ENCODE peak calls at places on chromosome 12, in seven cellular contexts. V, G, B, D, W, Q and M are unnamed samples.

GRCh38 chr12:4280351-4281163 is 7.0 kb downstream of the CCND2 start:
- DNase-seq in V (no peak), G (peak), B (no peak), D (peak), W (no peak), Q (peak), M (no peak)

GRCh38 chr12:109921982-109922381 is 21.9 kb downstream of the TCHP start:
- DNase-seq in V (no peak), G (no peak), B (no peak), D (no peak), W (no peak), Q (no peak), M (no peak)

GRCh38 chr12:48199784-48200198 is 3.3 kb downstream of the OR10AD1 start:
- DNase-seq in V (peak), G (no peak), B (no peak), D (no peak), W (no peak), Q (no peak), M (no peak)

GRCh38 chr12:13666806-13667205 is 314.6 kb downstream of the GRIN2B start:
- DNase-seq in V (peak), G (no peak), B (no peak), D (no peak), W (no peak), Q (no peak), M (no peak)

GRCh38 chr12:104464899-104465298 is 8.2 kb downstream of the CHST11 start:
- DNase-seq in V (no peak), G (no peak), B (no peak), D (no peak), W (no peak), Q (no peak), M (no peak)

GRCh38 chr12:108567388-108567787 is 5.0 kb downstream of the ISCU start:
- DNase-seq in V (no peak), G (no peak), B (peak), D (no peak), W (no peak), Q (no peak), M (no peak)

GRCh38 chr12:1277905-1278304 is 286.9 kb downstream of the ERC1 start:
- DNase-seq in V (no peak), G (no peak), B (no peak), D (no peak), W (no peak), Q (no peak), M (no peak)

GRCh38 chr12:89481218-89481914 is 43.2 kb downstream of the GALNT4 start:
- DNase-seq in V (no peak), G (no peak), B (no peak), D (no peak), W (no peak), Q (no peak), M (no peak)

GRCh38 chr12:52235001-52235760 is 2.1 kb downstream of the KRT7 start:
- DNase-seq in V (no peak), G (no peak), B (no peak), D (no peak), W (no peak), Q (no peak), M (no peak)

GRCh38 chr12:108694812-108695278 is 36.5 kb downstream of the CORO1C start:
- DNase-seq in V (peak), G (no peak), B (no peak), D (no peak), W (no peak), Q (no peak), M (no peak)

GRCh38 chr12:32946504-32947131 is 50.0 kb upstream of the PKP2 start:
- DNase-seq in V (no peak), G (no peak), B (no peak), D (no peak), W (no peak), Q (no peak), M (no peak)

GRCh38 chr12:12718853-12719252 is 1.7 kb downstream of the CDKN1B start:
- DNase-seq in V (no peak), G (no peak), B (no peak), D (no peak), W (no peak), Q (no peak), M (no peak)

GRCh38 chr12:124422570-124423523 is 128.0 kb downstream of the RFLNA start:
- DNase-seq in V (no peak), G (peak), B (peak), D (peak), W (peak), Q (peak), M (peak)

DNA sequence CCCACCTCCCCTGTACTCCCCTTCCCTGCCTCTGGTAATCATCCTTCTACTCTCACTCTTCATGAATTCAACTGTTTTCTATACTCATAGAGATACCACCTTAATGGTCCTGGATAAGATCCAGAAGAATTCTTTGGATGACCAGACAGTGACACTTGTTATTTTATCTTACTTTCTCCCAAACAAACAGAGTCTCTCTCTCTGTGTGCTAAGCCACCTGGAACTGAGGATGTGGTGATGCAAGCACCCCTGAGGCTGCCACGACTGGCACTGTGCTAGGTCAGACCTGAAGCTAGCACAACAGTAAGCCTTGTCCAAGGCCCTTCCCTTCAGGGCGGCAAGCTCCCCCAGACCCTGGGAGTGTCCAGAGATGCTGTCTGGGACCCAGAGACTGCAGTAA is 250.2 kb downstream of the C12orf50 start:
- DNase-seq in V (peak), G (no peak), B (no peak), D (no peak), W (no peak), Q (no peak), M (no peak)
- H3K27ac ChIP-seq in V (no peak), G (no peak), B (no peak), D (no peak), W (no peak), Q (no peak), M (no peak)

DNA sequence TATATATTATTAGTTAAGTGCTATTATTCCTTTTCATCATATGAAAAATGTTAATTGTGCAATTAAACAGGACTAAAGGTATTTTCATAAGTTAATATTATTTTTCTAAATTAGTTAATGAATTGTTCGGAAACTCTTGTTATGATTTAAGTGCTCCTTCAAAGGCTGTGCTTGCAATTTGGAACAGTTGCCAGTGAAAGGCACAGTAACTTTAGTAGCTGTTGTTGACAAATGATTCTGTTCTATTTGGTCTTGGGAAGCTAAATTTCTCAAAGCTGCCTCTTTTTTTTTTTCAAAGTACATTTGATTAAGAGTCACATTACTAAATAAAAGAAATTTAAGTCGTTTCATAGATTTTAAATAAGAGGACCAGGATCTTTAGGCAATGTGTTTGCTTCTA is 40.7 kb downstream of the PTPRQ start:
- DNase-seq in V (no peak), G (no peak), B (no peak), D (no peak), W (no peak), Q (no peak), M (no peak)
- H3K27ac ChIP-seq in V (no peak), G (no peak), B (no peak), D (no peak), W (no peak), Q (no peak), M (no peak)

GRCh38 chr12:14846878-14847580 is 3.7 kb upstream of the ART4 start:
- DNase-seq in V (no peak), G (no peak), B (no peak), D (no peak), W (no peak), Q (no peak), M (no peak)

GRCh38 chr12:14846042-14846587 is 2.8 kb upstream of the ART4 start:
- DNase-seq in V (no peak), G (no peak), B (no peak), D (no peak), W (no peak), Q (no peak), M (no peak)

GRCh38 chr12:14842315-14842714 is 1.0 kb downstream of the ART4 start:
- DNase-seq in V (no peak), G (no peak), B (no peak), D (no peak), W (no peak), Q (no peak), M (no peak)

GRCh38 chr12:14843425-14843887 is at the start of gene ART4:
- DNase-seq in V (peak), G (peak), B (peak), D (no peak), W (no peak), Q (peak), M (no peak)

GRCh38 chr12:14845350-14845750 is 2.0 kb upstream of the ART4 start:
- DNase-seq in V (peak), G (no peak), B (peak), D (no peak), W (no peak), Q (no peak), M (no peak)
- H3K27ac ChIP-seq in V (no peak), G (no peak), B (peak), D (no peak), W (peak), Q (peak), M (no peak)

GRCh38 chr12:112375105-112375504 is 7.1 kb downstream of the HECTD4 start:
- DNase-seq in V (no peak), G (no peak), B (no peak), D (no peak), W (no peak), Q (no peak), M (no peak)
- H3K27ac ChIP-seq in V (no peak), G (no peak), B (no peak), D (no peak), W (no peak), Q (no peak), M (no peak)